ENCODE peak calls at places on chromosomes 11 and 22, in five cellular contexts. S is neural crest cell, E is HFFc6, K is astrocyte of the spinal cord, I is chondrocyte. C is an unnamed sample.

GRCh38 chr11:65871811-65872548 is 620 bp downstream of the EFEMP2 start:
- DNase-seq in I (peak; percentile 91), K (peak; percentile 34), S (no peak), E (peak; percentile 26), C (no peak)

GRCh38 chr11:129117595-129118350 is 74.4 kb downstream of the ARHGAP32 start:
- DNase-seq in E (peak; percentile 44), K (peak; percentile 81), I (no peak), S (peak; percentile 49), C (peak; percentile 79)

GRCh38 chr22:48488611-48489456 is 1338.8 kb downstream of the BRD1 start:
- DNase-seq in E (no peak), S (peak; percentile 37), I (no peak), K (no peak), C (no peak)

GRCh38 chr11:115437902-115438575 is 66.2 kb downstream of the CADM1 start:
- DNase-seq in S (no peak), I (no peak), E (no peak), K (no peak), C (no peak)

GRCh38 chr22:44192098-44192810 is 11.5 kb downstream of the PARVG start:
- DNase-seq in E (no peak), K (no peak), I (no peak), S (peak; percentile 30), C (peak; percentile 42)

GRCh38 chr22:48940988-48941902 is 886.4 kb downstream of the BRD1 start:
- DNase-seq in E (no peak), K (no peak), S (no peak), I (peak; percentile 58), C (no peak)

GRCh38 chr11:72836111-72836510 is 21.9 kb downstream of the ATG16L2 start:
- DNase-seq in I (no peak), S (no peak), K (no peak), E (no peak), C (no peak)

GRCh38 chr22:35477911-35478582 is 62.6 kb upstream of the RASD2 start:
- DNase-seq in I (no peak), S (no peak), E (peak; percentile 86), K (peak; percentile 64), C (peak; percentile 94)

DNA sequence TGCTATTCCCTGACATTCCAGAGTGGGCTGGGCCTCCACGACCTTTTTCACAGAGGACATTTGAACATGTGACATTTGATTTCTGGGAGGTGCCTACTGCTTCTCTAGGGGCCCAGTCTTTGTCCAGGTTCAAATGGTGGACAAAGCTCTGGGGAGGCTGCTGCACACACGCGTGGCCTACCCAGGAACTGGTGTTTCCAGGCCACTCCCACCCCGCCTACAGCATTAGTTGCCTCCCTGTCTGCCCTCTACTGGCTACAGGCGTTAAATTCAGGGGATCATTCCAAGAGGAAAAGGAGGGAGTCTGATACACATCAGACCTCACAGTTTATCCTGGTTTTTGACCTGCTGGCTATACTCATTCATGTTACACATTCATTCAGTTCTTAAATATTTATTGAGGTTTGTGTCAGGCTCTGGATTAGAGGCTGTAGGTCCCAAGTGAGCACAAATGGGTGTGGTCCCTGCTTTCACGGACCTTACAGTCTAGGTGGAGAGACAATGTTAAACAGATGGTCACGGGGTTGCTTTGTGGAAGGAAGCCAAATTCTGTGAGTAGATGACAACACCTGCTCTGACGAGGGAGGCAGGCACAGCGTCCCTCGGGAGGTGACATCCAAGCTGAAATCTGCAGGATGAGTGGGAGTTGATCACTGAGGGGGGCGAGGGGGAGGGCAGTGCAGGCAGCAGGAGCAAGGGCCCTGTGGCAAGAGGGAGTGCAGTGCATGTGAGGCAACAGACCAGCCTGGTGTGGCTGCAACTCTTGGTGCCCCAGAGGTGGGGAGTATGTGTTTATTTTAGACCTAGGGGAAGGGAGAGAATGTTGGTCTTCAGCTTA is 11.8 kb downstream of the TUB start:
- DNase-seq in I (no peak), S (peak; percentile 50), E (peak; percentile 69), K (peak; percentile 63), C (peak; percentile 76)
- TF ChIP-seq CTCF in I (peak; percentile 82), S (peak; percentile 62), E (peak; percentile 80), K (peak; percentile 85), C (peak; percentile 50)

DNA sequence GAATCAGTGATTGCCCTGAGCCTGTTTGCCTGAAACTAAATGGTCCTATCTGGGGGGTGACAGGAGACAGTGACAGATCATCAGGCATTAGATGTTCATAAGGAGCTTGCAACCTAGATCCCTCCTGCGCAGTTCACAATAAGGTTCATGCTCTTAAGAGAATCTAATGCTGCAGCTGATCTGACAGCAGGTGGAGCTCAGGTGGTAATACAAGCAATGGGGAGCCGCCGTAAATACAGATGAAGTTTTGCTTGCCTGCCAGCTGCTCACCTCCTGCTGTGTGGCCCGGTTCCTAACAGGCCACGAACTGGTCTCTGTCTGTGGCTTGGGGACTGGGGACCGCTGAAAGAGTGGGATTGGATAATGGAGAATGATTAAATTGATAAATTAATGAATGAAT is 14.0 kb downstream of the NOX4 start:
- DNase-seq in K (no peak), I (no peak), S (no peak), E (no peak), C (peak; percentile 2)
- TF ChIP-seq CTCF in K (no peak), I (no peak), S (no peak), E (no peak), C (no peak)

GRCh38 chr11:2837096-2837601 is 48.4 kb downstream of the CDKN1C start:
- DNase-seq in S (peak; percentile 86), I (no peak), E (peak; percentile 67), K (no peak), C (peak; percentile 21)
- TF ChIP-seq CTCF in S (peak; percentile 56), I (peak; percentile 60), E (peak; percentile 55), K (peak; percentile 16), C (no peak)

GRCh38 chr22:37891926-37892325 is 14.2 kb upstream of the MICALL1 start:
- DNase-seq in I (no peak), S (no peak), K (no peak), E (no peak), C (no peak)

GRCh38 chr22:37884420-37884819 is 21.7 kb upstream of the MICALL1 start:
- DNase-seq in K (no peak), I (no peak), E (no peak), S (no peak), C (no peak)

GRCh38 chr22:37893583-37893983 is 12.5 kb upstream of the MICALL1 start:
- DNase-seq in K (no peak), E (no peak), I (no peak), S (no peak), C (no peak)

GRCh38 chr22:37892566-37893338 is 13.3 kb upstream of the MICALL1 start:
- DNase-seq in E (no peak), I (no peak), K (no peak), S (no peak), C (no peak)

DNA sequence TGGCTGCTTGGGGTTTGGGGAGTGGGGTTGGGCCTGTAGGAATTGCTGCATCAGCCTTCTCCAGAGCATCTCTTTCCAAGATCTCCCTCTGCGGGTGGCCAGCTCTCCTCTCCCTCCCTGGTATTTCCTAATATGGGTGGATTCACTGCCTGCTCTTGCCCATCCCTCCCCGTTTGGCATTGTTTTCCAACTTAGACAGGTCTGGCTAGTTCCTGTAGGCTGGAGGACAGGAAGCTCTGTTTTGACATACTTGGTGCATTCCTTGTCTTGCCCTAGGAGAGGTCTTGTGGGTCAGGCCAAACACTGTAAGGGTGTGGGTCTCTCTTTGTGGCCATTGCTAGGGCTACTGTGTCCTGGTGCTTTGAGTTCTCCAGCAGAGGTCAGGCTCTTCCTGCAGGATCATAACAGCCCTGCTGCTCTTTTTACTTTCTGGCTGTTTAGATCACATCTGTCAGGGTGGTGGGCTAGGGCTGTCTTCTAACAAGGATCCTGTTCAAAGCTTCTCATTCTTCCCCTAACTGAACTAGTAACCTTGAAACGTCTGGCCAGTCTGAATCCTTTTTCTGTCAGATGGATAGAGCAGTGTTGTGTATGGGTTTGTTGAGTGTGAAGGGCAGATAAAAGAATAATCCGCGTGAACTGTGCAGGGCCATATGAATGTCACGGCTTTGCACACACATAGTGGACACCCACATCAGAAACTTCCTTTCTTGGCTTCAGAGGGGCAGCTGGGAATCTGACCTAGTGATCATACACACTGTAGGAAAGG is 18.3 kb upstream of the MICALL1 start:
- DNase-seq in I (no peak), E (peak; percentile 54), S (no peak), K (peak; percentile 84), C (peak; percentile 94)
- TF ChIP-seq CTCF in I (peak; percentile 88), E (peak; percentile 73), S (peak; percentile 61), K (peak; percentile 75), C (peak; percentile 56)

GRCh38 chr11:130124096-130124495 is 35.5 kb upstream of the ST14 start:
- DNase-seq in E (peak; percentile 86), I (no peak), S (no peak), K (peak; percentile 78), C (peak; percentile 95)
- TF ChIP-seq CTCF in E (peak; percentile 19), I (no peak), S (no peak), K (no peak), C (no peak)

GRCh38 chr11:120527111-120527748 is 15.7 kb downstream of the GRIK4 start:
- DNase-seq in S (peak; percentile 29), I (peak; percentile 79), E (no peak), K (peak; percentile 17), C (no peak)
- TF ChIP-seq CTCF in S (peak; percentile 38), I (peak; percentile 58), E (peak; percentile 24), K (peak; percentile 1), C (no peak)

DNA sequence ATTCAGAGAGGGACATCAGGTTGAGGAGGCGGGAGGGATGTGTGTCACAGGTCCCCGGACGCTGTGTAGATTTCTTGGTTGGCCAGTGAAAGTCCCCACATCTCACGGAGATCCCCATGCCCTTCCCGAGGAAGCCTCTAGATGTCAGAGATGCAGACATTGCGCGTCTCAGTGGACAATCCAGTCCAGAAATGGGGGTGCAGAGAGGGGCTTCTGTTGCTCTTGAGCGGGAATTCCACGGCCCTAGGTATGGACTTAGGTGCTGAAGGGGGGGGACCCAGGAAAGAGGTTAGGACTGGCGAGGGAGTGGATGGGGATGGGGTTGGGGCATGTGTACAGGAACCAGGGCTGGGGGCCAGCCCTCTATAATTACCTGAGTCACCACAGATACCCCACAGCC is 7.0 kb downstream of the THY1 start:
- DNase-seq in E (no peak), S (no peak), I (no peak), K (no peak), C (no peak)
- TF ChIP-seq CTCF in E (no peak), S (no peak), I (no peak), K (no peak), C (no peak)

DNA sequence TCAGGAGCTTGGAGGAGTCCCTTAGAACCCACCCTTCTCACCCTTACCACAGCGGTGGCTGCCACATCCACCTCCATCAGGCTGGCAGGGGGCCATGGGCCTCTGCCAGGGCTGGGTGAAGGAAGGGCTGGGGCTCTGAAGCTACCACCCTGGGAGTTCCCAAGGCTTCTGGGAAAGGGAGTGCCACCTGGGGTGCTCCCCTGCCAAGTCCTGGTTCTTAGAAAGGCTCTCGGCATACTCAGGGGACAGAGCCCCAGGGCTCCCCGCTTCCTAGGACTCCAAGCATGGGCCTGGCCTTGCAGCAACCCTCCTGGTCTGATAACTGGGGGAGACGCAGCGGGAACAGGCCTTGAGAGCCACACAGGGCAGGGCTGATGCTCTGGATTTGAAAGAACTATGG is 438 bp upstream of the PLA2G3 start:
- DNase-seq in K (no peak), I (no peak), S (no peak), E (no peak), C (peak; percentile 17)
- TF ChIP-seq CTCF in K (no peak), I (no peak), S (no peak), E (no peak), C (no peak)

GRCh38 chr11:93700830-93701229 is 39.3 kb downstream of the CEP295 start:
- DNase-seq in S (no peak), K (peak; percentile 13), I (no peak), E (peak; percentile 24), C (no peak)

DNA sequence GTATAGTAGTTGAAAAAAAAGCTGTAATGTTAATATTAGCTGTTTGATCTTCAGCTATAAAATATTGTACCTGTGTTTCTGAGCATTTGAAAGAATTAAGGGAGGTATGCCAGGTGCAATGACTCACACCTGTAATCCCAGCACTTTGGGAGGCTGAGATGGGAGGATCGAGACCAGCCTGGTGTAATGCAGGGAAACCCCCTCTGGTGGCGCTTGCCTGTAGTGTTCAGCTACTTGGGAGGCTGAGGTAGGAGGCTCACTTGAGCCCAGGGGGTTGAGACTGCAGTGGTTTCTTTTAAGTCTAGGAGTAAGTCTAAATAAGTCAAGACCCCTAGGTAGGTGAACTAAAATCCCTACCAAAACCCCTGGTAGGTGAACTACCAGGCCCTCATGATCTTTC is 37.1 kb downstream of the TAF1D start:
- DNase-seq in S (no peak), K (no peak), E (no peak), I (no peak), C (peak; percentile 8)
- TF ChIP-seq CTCF in S (no peak), K (peak; percentile 6), E (peak; percentile 40), I (peak; percentile 21), C (no peak)

C was measured in MCF 10A.